ENCODE peak calls at places on chromosomes 3 and 15, in six cellular contexts. R is Peyer's patch, G is H1, A is uterus, D is heart left ventricle, J is IMR-90. M is an unnamed sample. For H3K27me3, the result is how much of the 10 kb centered on the place peaks cover.

GRCh38 chr3:9976736-9977709 is 9.6 kb downstream of the EMC3 start:
- DNase-seq in R (peak), G (no peak), A (peak), D (peak), J (peak), M (peak)

GRCh38 chr3:169952045-169952444 is 14.6 kb upstream of the SEC62 start:
- DNase-seq in R (no peak), G (no peak), A (no peak), D (no peak), J (no peak), M (no peak)

GRCh38 chr3:195133462-195133861 is 137.5 kb downstream of the XXYLT1 start:
- DNase-seq in R (peak), G (no peak), A (no peak), D (no peak), J (peak), M (no peak)

GRCh38 chr3:132285620-132285945 is 31.6 kb upstream of the ACP3 start:
- DNase-seq in R (no peak), G (no peak), A (no peak), D (no peak), J (no peak), M (no peak)

GRCh38 chr15:91348812-91349500 is 248.9 kb downstream of the SV2B start:
- DNase-seq in R (no peak), G (no peak), A (no peak), D (no peak), J (no peak), M (no peak)

GRCh38 chr3:63673111-63673510 is 20.6 kb downstream of the SNTN start:
- DNase-seq in R (no peak), G (no peak), A (no peak), D (no peak), J (no peak), M (no peak)

GRCh38 chr3:17039579-17039978 is 154.8 kb downstream of the PLCL2 start:
- DNase-seq in R (no peak), G (no peak), A (no peak), D (no peak), J (peak), M (no peak)

GRCh38 chr3:163560459-163560858 is 1517.8 kb downstream of the SI start:
- DNase-seq in R (no peak), G (no peak), A (no peak), D (no peak), J (no peak), M (no peak)

GRCh38 chr3:55476515-55476914 is 10.6 kb downstream of the WNT5A start:
- DNase-seq in R (no peak), G (no peak), A (no peak), D (no peak), J (peak), M (no peak)

GRCh38 chr3:50737511-50738251 is 63.0 kb downstream of the DOCK3 start:
- DNase-seq in R (no peak), G (no peak), A (no peak), D (no peak), J (no peak), M (no peak)

GRCh38 chr15:78260489-78260888 is 3.9 kb upstream of the DNAJA4 start:
- DNase-seq in R (no peak), G (no peak), A (no peak), D (no peak), J (no peak), M (no peak)

GRCh38 chr3:8776406-8776805 is 7.0 kb upstream of the OXTR start:
- DNase-seq in R (no peak), G (no peak), A (no peak), D (no peak), J (peak), M (no peak)

GRCh38 chr3:172334743-172335142 is 113.5 kb downstream of the GHSR start:
- DNase-seq in R (no peak), G (no peak), A (no peak), D (no peak), J (no peak), M (no peak)

GRCh38 chr3:53807117-53807521 is 39.1 kb downstream of the CHDH start:
- DNase-seq in R (peak), G (no peak), A (no peak), D (no peak), J (no peak), M (no peak)

GRCh38 chr3:161264771-161265343 is 43.7 kb downstream of the NMD3 start:
- DNase-seq in R (no peak), G (no peak), A (no peak), D (no peak), J (peak), M (no peak)

GRCh38 chr15:98794754-98795153 is 146.4 kb downstream of the IGF1R start:
- DNase-seq in R (peak), G (no peak), A (no peak), D (no peak), J (peak), M (no peak)

GRCh38 chr3:120563356-120564022 is 32.6 kb upstream of the NDUFB4 start:
- DNase-seq in R (no peak), G (no peak), A (no peak), D (no peak), J (no peak), M (no peak)

GRCh38 chr3:195401959-195402358 is 40.9 kb downstream of the ACAP2 start:
- DNase-seq in R (no peak), G (no peak), A (no peak), D (no peak), J (no peak), M (no peak)

GRCh38 chr3:10352146-10352911 is 31.4 kb upstream of the SEC13 start:
- DNase-seq in R (no peak), G (no peak), A (no peak), D (no peak), J (peak), M (no peak)

GRCh38 chr3:130626021-130626420 is 109.0 kb downstream of the COL6A6 start:
- DNase-seq in R (no peak), G (no peak), A (no peak), D (no peak), J (peak), M (no peak)

GRCh38 chr15:97806731-97807130 is 153.8 kb upstream of the ARRDC4 start:
- DNase-seq in R (no peak), G (no peak), A (no peak), D (no peak), J (no peak), M (no peak)

GRCh38 chr3:19757773-19758172 is 176.2 kb downstream of the EFHB start:
- DNase-seq in R (no peak), G (no peak), A (no peak), D (no peak), J (no peak), M (no peak)

GRCh38 chr3:99614768-99615167 is 23.6 kb upstream of the COL8A1 start:
- DNase-seq in R (no peak), G (no peak), A (no peak), D (no peak), J (no peak), M (no peak)

GRCh38 chr3:194130807-194131589 is 5.0 kb upstream of the HES1 start:
- DNase-seq in R (peak), G (no peak), A (no peak), D (no peak), J (no peak), M (no peak)

GRCh38 chr15:48360841-48361240 is 29.6 kb downstream of the DUT start:
- DNase-seq in R (no peak), G (no peak), A (no peak), D (no peak), J (peak), M (no peak)

GRCh38 chr3:156465222-156465621 is 89.7 kb downstream of the SSR3 start:
- DNase-seq in R (no peak), G (no peak), A (no peak), D (no peak), J (no peak), M (no peak)

GRCh38 chr3:35505181-35505580 is 134.1 kb upstream of the ARPP21 start:
- DNase-seq in R (no peak), G (peak), A (no peak), D (no peak), J (no peak), M (no peak)

GRCh38 chr15:89673162-89673506 is 6.0 kb downstream of the PLIN1 start:
- DNase-seq in R (peak), G (no peak), A (no peak), D (no peak), J (no peak), M (no peak)

GRCh38 chr3:185830018-185830797 is 5.4 kb upstream of the IGF2BP2 start:
- DNase-seq in R (no peak), G (no peak), A (no peak), D (no peak), J (no peak), M (no peak)

GRCh38 chr3:128995737-128996136 is 1.9 kb upstream of the CFAP92 start:
- DNase-seq in R (no peak), G (no peak), A (no peak), D (no peak), J (no peak), M (no peak)

GRCh38 chr3:193744048-193744821 is 151.2 kb downstream of the OPA1 start:
- DNase-seq in R (no peak), G (no peak), A (no peak), D (no peak), J (no peak), M (no peak)

DNA sequence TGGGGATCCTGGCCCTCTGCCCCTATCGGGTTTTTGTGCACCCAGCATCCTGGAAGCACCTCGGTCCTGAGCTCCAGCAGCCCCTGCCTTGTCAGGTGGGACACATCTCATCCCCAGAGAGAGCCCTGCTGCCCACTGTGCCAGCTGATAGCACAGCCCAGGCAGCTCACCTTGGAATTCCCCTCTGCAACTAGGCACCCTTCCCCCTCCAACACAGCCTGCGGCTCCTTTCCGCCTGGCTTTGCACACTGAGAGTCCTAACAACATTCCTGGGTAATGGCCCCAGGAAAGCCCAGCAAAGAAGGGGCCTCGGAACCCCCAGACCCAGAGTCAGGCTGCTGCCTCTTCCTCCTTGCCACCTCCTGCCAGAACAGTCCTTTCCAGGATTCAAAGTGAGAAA is 5.9 kb downstream of the HCN4 start:
- DNase-seq in R (no peak), G (no peak), A (no peak), D (no peak), J (no peak), M (no peak)
- H3K27me3 ChIP-seq in R (under half), G (under half), A (under half), D (under half), J (half or more), M (under half)

DNA sequence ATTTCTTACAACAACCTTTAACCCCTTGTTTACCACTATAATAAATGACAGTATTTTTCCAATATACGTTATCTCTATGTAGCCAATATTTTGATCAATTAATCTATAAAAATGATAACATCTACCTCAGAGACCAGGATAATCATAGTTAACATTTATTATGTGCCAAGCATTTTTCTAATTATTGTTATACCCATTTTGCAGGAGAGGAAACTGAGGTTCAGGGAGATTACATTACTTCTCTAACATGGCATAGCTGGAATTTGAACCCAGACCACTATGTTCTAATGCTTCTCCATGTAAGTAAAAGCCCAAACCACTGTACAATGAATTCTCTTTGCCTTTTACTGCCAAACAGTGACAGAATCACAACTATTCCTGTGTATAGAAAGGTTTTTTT is 113.4 kb upstream of the PFN2 start:
- DNase-seq in R (no peak), G (no peak), A (no peak), D (no peak), J (no peak), M (no peak)
- H3K4me3 ChIP-seq in R (no peak), G (no peak), A (no peak), D (no peak), J (no peak), M (no peak)

DNA sequence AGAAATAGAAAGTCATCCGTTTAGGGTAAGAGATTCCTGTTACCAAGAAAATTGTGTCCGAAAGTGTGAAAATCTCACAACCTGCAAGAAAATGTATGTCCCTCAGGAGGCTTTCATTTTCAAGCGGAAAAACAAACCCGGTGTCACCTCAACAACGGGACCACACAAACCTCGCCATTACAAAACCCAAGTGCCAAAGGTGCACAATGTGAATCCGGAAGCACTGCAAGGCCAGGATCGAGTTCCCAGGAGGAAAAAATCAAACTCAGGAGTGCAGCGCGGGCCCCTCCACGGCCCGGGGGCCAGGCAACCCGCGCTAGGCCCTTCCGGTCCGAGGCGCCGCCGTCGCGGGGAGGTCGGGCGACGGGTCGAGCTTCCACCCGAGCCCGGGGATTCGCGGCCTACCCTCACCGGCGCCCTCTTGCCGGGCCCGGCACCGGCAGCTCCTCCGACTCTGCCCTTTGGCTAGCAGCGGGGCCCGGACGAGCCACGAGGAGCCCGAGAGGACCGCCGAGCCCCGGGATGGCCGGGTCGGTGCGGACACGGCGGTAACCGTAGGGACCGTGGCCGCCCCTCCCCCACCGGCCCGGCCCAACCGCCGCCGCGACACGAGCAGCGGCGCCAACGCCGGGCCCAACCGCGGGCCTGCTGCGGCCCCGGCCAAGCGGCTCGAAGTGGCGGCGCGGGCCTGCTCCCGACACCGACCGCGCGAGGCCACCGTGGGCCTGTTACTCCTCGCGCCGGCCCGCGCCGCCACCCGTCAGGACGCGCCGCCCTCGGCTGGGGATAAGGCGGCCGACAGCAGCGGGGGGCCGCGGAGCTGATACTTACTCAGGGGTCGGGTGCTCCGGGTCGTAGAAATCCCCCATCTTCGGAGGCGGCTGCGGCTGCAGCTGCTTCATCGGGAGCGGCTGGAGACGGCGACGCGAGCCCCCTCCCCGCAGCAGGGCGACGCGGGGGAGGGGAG is 607 bp downstream of the SETD2 start:
- DNase-seq in R (peak), G (no peak), A (peak), D (peak), J (peak), M (no peak)
- TF ChIP-seq POLR2A in R (no peak), G (peak), A (no peak), D (no peak), J (no peak), M (no peak)

GRCh38 chr3:72174043-72174442 is 389.1 kb upstream of the PROK2 start:
- DNase-seq in R (no peak), G (no peak), A (peak), D (no peak), J (no peak), M (no peak)
- H3K27me3 ChIP-seq in R (under half), G (under half), A (under half), D (under half), J (under half), M (under half)

DNA sequence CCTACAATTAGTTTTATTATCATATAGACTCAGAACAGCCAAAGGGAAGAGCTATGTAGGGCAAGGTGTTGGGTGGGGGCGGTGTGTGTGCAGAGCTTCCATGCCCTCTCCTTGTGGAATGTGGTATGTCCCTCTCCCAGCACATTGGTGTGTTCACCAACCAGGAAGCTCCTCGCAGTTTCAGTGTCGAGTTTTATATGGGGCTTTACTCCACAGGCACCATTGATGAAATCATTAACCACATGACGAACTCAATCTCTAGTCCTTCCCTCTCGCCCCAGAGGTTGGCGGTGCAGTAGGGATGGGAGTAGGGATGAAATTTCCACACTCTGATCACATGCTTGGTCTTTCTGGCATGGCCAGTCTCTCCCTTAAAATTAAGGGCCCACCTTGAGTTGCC is 13.6 kb upstream of the SRP14 start:
- DNase-seq in R (peak), G (no peak), A (no peak), D (no peak), J (no peak), M (no peak)
- H3K4me3 ChIP-seq in R (no peak), G (no peak), A (no peak), D (no peak), J (no peak), M (no peak)

GRCh38 chr15:67884514-67885225 is 44.8 kb upstream of the RNU6-1 start:
- DNase-seq in R (peak), G (peak), A (peak), D (peak), J (peak), M (no peak)
- TF ChIP-seq POLR2A in R (peak), G (no peak), A (no peak), D (no peak), J (no peak), M (no peak)

DNA sequence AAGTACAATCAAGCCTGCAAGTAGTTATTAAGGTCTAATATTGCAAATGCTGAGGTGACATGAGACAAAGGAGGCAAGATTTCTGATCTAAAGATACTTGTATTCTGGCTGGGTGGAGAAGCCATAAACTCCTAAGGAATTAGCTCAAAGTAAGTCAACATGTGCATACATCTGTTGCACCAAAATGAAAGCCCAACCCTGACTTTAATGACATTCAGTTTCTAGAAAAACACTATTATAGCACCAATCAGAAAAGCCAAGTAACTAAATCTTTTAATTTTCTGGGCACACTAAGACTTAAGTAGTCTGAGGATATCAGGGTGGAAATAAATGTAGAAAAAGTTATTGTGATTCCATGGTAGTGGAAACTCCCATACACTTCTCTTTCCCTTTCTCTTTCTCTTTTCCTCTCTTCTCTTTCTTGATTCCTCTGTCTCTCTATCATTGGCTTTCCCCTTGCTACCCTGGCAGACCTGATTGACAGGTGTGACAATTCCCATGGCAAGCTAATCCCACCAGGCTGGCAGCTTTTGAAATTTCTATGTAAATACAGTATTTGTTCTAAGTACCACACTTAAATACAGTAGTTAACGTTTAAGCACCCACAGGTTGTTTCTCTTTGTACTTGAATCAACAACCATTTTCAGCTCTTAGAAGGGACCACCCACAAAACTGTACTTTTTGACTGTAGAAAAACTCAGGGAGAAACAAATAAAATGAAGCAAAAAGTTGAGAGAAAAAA is 528.4 kb upstream of the SEMA6D start:
- DNase-seq in R (no peak), G (no peak), A (no peak), D (no peak), J (no peak), M (no peak)
- H3K27me3 ChIP-seq in R (under half), G (under half), A (under half), D (under half), J (under half), M (under half)

GRCh38 chr15:59035157-59035556 is 47.7 kb downstream of the RNF111 start:
- DNase-seq in R (no peak), G (no peak), A (no peak), D (no peak), J (no peak), M (no peak)

GRCh38 chr15:59026207-59026606 is 38.7 kb downstream of the RNF111 start:
- DNase-seq in R (no peak), G (no peak), A (no peak), D (no peak), J (no peak), M (no peak)

GRCh38 chr15:59028387-59028955 is 41.0 kb downstream of the RNF111 start:
- DNase-seq in R (no peak), G (no peak), A (no peak), D (no peak), J (no peak), M (no peak)

GRCh38 chr15:59029554-59029953 is 42.1 kb downstream of the RNF111 start:
- DNase-seq in R (no peak), G (no peak), A (no peak), D (no peak), J (no peak), M (no peak)
- H3K4me3 ChIP-seq in R (no peak), G (no peak), A (no peak), D (no peak), J (no peak), M (no peak)